ENCODE peak calls at places on chromosomes 5 and 9, in six cellular contexts. One of them, this sample, is unnamed.

GRCh38 chr5:103114440-103114839 is 5.5 kb downstream of the GIN1 start:
- DNase-seq in NCI-H1417: no peak
- DNase-seq in AG09309: no peak
- DNase-seq in effector memory CD4-positive, alpha-beta T cell: no peak
- DNase-seq in HT-29: no peak
- DNase-seq in stimulated activated CD4-positive, alpha-beta T cell treated with anti-CD3 and anti-CD28 coated beads, Interleukin-4, amount 100 ng/mL, for 4 hours: no peak
- DNase-seq in this sample: no peak

GRCh38 chr9:90002299-90003045 is 397.7 kb downstream of the GADD45G start:
- DNase-seq in HT-29: no peak
- DNase-seq in stimulated activated CD4-positive, alpha-beta T cell treated with anti-CD3 and anti-CD28 coated beads, Interleukin-4, amount 100 ng/mL, for 4 hours: no peak
- DNase-seq in AG09309: no peak
- DNase-seq in effector memory CD4-positive, alpha-beta T cell: no peak
- DNase-seq in NCI-H1417: peak; percentile 85
- DNase-seq in this sample: no peak

GRCh38 chr9:134544388-134545212 is 97.0 kb upstream of the COL5A1 start:
- DNase-seq in effector memory CD4-positive, alpha-beta T cell: no peak
- DNase-seq in NCI-H1417: no peak
- DNase-seq in stimulated activated CD4-positive, alpha-beta T cell treated with anti-CD3 and anti-CD28 coated beads, Interleukin-4, amount 100 ng/mL, for 4 hours: no peak
- DNase-seq in HT-29: no peak
- DNase-seq in AG09309: no peak
- DNase-seq in this sample: no peak

GRCh38 chr9:79685576-79685975 is 113.8 kb downstream of the TLE4 start:
- DNase-seq in AG09309: peak; percentile 25
- DNase-seq in stimulated activated CD4-positive, alpha-beta T cell treated with anti-CD3 and anti-CD28 coated beads, Interleukin-4, amount 100 ng/mL, for 4 hours: no peak
- DNase-seq in HT-29: no peak
- DNase-seq in NCI-H1417: no peak
- DNase-seq in effector memory CD4-positive, alpha-beta T cell: no peak
- DNase-seq in this sample: no peak

GRCh38 chr5:133475986-133476385 is 136.4 kb downstream of the FSTL4 start:
- DNase-seq in effector memory CD4-positive, alpha-beta T cell: no peak
- DNase-seq in stimulated activated CD4-positive, alpha-beta T cell treated with anti-CD3 and anti-CD28 coated beads, Interleukin-4, amount 100 ng/mL, for 4 hours: no peak
- DNase-seq in HT-29: no peak
- DNase-seq in NCI-H1417: no peak
- DNase-seq in AG09309: no peak
- DNase-seq in this sample: no peak

GRCh38 chr5:125219710-125220109 is 473.3 kb upstream of the ZNF608 start:
- DNase-seq in NCI-H1417: no peak
- DNase-seq in effector memory CD4-positive, alpha-beta T cell: no peak
- DNase-seq in HT-29: no peak
- DNase-seq in AG09309: no peak
- DNase-seq in stimulated activated CD4-positive, alpha-beta T cell treated with anti-CD3 and anti-CD28 coated beads, Interleukin-4, amount 100 ng/mL, for 4 hours: no peak
- DNase-seq in this sample: no peak

GRCh38 chr5:159602434-159602833 is 272.1 kb upstream of the IL12B start:
- DNase-seq in stimulated activated CD4-positive, alpha-beta T cell treated with anti-CD3 and anti-CD28 coated beads, Interleukin-4, amount 100 ng/mL, for 4 hours: no peak
- DNase-seq in NCI-H1417: no peak
- DNase-seq in effector memory CD4-positive, alpha-beta T cell: no peak
- DNase-seq in HT-29: no peak
- DNase-seq in AG09309: no peak
- DNase-seq in this sample: no peak

GRCh38 chr5:92836861-92837755 is 743.9 kb downstream of the NR2F1-AS1 start:
- DNase-seq in AG09309: peak; percentile 54
- DNase-seq in NCI-H1417: no peak
- DNase-seq in effector memory CD4-positive, alpha-beta T cell: no peak
- DNase-seq in HT-29: no peak
- DNase-seq in stimulated activated CD4-positive, alpha-beta T cell treated with anti-CD3 and anti-CD28 coated beads, Interleukin-4, amount 100 ng/mL, for 4 hours: no peak
- DNase-seq in this sample: no peak

GRCh38 chr9:121568541-121569265 is 69.1 kb upstream of the GGTA1 start:
- DNase-seq in HT-29: no peak
- DNase-seq in stimulated activated CD4-positive, alpha-beta T cell treated with anti-CD3 and anti-CD28 coated beads, Interleukin-4, amount 100 ng/mL, for 4 hours: no peak
- DNase-seq in effector memory CD4-positive, alpha-beta T cell: no peak
- DNase-seq in NCI-H1417: no peak
- DNase-seq in AG09309: no peak
- DNase-seq in this sample: no peak

GRCh38 chr9:117178596-117179111 is 236.2 kb downstream of the ASTN2 start:
- DNase-seq in HT-29: no peak
- DNase-seq in NCI-H1417: peak; percentile 90
- DNase-seq in stimulated activated CD4-positive, alpha-beta T cell treated with anti-CD3 and anti-CD28 coated beads, Interleukin-4, amount 100 ng/mL, for 4 hours: no peak
- DNase-seq in effector memory CD4-positive, alpha-beta T cell: no peak
- DNase-seq in AG09309: no peak
- DNase-seq in this sample: no peak

GRCh38 chr5:73825736-73826135 is 199.7 kb downstream of the ARHGEF28 start:
- DNase-seq in effector memory CD4-positive, alpha-beta T cell: no peak
- DNase-seq in HT-29: no peak
- DNase-seq in AG09309: no peak
- DNase-seq in NCI-H1417: no peak
- DNase-seq in stimulated activated CD4-positive, alpha-beta T cell treated with anti-CD3 and anti-CD28 coated beads, Interleukin-4, amount 100 ng/mL, for 4 hours: no peak
- DNase-seq in this sample: no peak

GRCh38 chr5:123351315-123351714 is 71.9 kb downstream of the CEP120 start:
- DNase-seq in AG09309: no peak
- DNase-seq in effector memory CD4-positive, alpha-beta T cell: no peak
- DNase-seq in NCI-H1417: no peak
- DNase-seq in stimulated activated CD4-positive, alpha-beta T cell treated with anti-CD3 and anti-CD28 coated beads, Interleukin-4, amount 100 ng/mL, for 4 hours: no peak
- DNase-seq in HT-29: no peak
- DNase-seq in this sample: no peak

GRCh38 chr5:152488869-152489268 is 83.8 kb upstream of the NMUR2 start:
- DNase-seq in HT-29: no peak
- DNase-seq in effector memory CD4-positive, alpha-beta T cell: no peak
- DNase-seq in NCI-H1417: no peak
- DNase-seq in AG09309: no peak
- DNase-seq in stimulated activated CD4-positive, alpha-beta T cell treated with anti-CD3 and anti-CD28 coated beads, Interleukin-4, amount 100 ng/mL, for 4 hours: no peak
- DNase-seq in this sample: no peak

This sample was measured in activated T-cell treated with anti-CD3 and anti-CD28 coated beads for 24 hours.